ENCODE peak calls at places on chromosomes 12 and 14, in seven cellular contexts. One of them, this sample, is unnamed.

GRCh38 chr12:108369736-108370396 is 30.8 kb upstream of the CMKLR1 start:
- DNase-seq in transverse colon: no peak
- DNase-seq in mammary epithelial cell: no peak
- DNase-seq in Panc1: no peak
- DNase-seq in B cell: no peak
- DNase-seq in glutamatergic neuron: no peak
- DNase-seq in IMR-90: no peak
- DNase-seq in this sample: no peak

GRCh38 chr14:70919774-70920173 is 12.5 kb downstream of the PCNX1 start:
- DNase-seq in transverse colon: no peak
- DNase-seq in mammary epithelial cell: no peak
- DNase-seq in Panc1: no peak
- DNase-seq in B cell: no peak
- DNase-seq in glutamatergic neuron: no peak
- DNase-seq in IMR-90: peak
- DNase-seq in this sample: no peak

GRCh38 chr12:42129595-42130204 is 15.0 kb downstream of the GXYLT1 start:
- DNase-seq in transverse colon: peak
- DNase-seq in mammary epithelial cell: peak
- DNase-seq in Panc1: no peak
- DNase-seq in B cell: no peak
- DNase-seq in glutamatergic neuron: no peak
- DNase-seq in IMR-90: peak
- DNase-seq in this sample: no peak

GRCh38 chr12:87756721-87757120 is 272.5 kb downstream of the C12orf50 start:
- DNase-seq in transverse colon: no peak
- DNase-seq in mammary epithelial cell: no peak
- DNase-seq in Panc1: no peak
- DNase-seq in B cell: no peak
- DNase-seq in glutamatergic neuron: no peak
- DNase-seq in IMR-90: peak
- DNase-seq in this sample: no peak

GRCh38 chr12:43131304-43131703 is 420.7 kb downstream of the ADAMTS20 start:
- DNase-seq in transverse colon: no peak
- DNase-seq in mammary epithelial cell: no peak
- DNase-seq in Panc1: no peak
- DNase-seq in B cell: no peak
- DNase-seq in glutamatergic neuron: no peak
- DNase-seq in IMR-90: no peak
- DNase-seq in this sample: no peak

GRCh38 chr12:42130670-42131402 is 13.8 kb downstream of the GXYLT1 start:
- DNase-seq in transverse colon: no peak
- DNase-seq in mammary epithelial cell: peak
- DNase-seq in Panc1: no peak
- DNase-seq in B cell: no peak
- DNase-seq in glutamatergic neuron: no peak
- DNase-seq in IMR-90: peak
- DNase-seq in this sample: no peak

GRCh38 chr14:34029921-34030334 is 79.1 kb upstream of the EGLN3 start:
- DNase-seq in transverse colon: peak
- DNase-seq in mammary epithelial cell: no peak
- DNase-seq in Panc1: no peak
- DNase-seq in B cell: no peak
- DNase-seq in glutamatergic neuron: no peak
- DNase-seq in IMR-90: no peak
- DNase-seq in this sample: no peak

GRCh38 chr14:35480119-35480769 is 53.7 kb upstream of the INSM2 start:
- DNase-seq in transverse colon: no peak
- DNase-seq in mammary epithelial cell: peak
- DNase-seq in Panc1: no peak
- DNase-seq in B cell: no peak
- DNase-seq in glutamatergic neuron: no peak
- DNase-seq in IMR-90: peak
- DNase-seq in this sample: peak

GRCh38 chr14:93959239-93960107 is 16.9 kb downstream of the ASB2 start:
- DNase-seq in transverse colon: peak
- DNase-seq in mammary epithelial cell: peak
- DNase-seq in Panc1: peak
- DNase-seq in B cell: peak
- DNase-seq in glutamatergic neuron: no peak
- DNase-seq in IMR-90: peak
- DNase-seq in this sample: peak

GRCh38 chr14:75430106-75430505 is 2.3 kb downstream of the JDP2 start:
- DNase-seq in transverse colon: no peak
- DNase-seq in mammary epithelial cell: no peak
- DNase-seq in Panc1: no peak
- DNase-seq in B cell: no peak
- DNase-seq in glutamatergic neuron: no peak
- DNase-seq in IMR-90: peak
- DNase-seq in this sample: no peak

GRCh38 chr12:44476683-44477082 is 399.4 kb downstream of the NELL2 start:
- DNase-seq in transverse colon: no peak
- DNase-seq in mammary epithelial cell: no peak
- DNase-seq in Panc1: no peak
- DNase-seq in B cell: no peak
- DNase-seq in glutamatergic neuron: no peak
- DNase-seq in IMR-90: no peak
- DNase-seq in this sample: no peak

GRCh38 chr12:40224439-40225291 is at the start of gene LRRK2:
- DNase-seq in transverse colon: peak
- DNase-seq in mammary epithelial cell: peak
- DNase-seq in Panc1: no peak
- DNase-seq in B cell: peak
- DNase-seq in glutamatergic neuron: peak
- DNase-seq in IMR-90: peak
- DNase-seq in this sample: peak

GRCh38 chr12:39252628-39253027 is 190.3 kb downstream of the KIF21A start:
- DNase-seq in transverse colon: no peak
- DNase-seq in mammary epithelial cell: no peak
- DNase-seq in Panc1: no peak
- DNase-seq in B cell: no peak
- DNase-seq in glutamatergic neuron: no peak
- DNase-seq in IMR-90: no peak
- DNase-seq in this sample: no peak

GRCh38 chr12:42325326-42325775 is 543 bp downstream of the ZCRB1 start:
- DNase-seq in transverse colon: no peak
- DNase-seq in mammary epithelial cell: no peak
- DNase-seq in Panc1: no peak
- DNase-seq in B cell: no peak
- DNase-seq in glutamatergic neuron: no peak
- DNase-seq in IMR-90: peak
- DNase-seq in this sample: no peak

GRCh38 chr14:99320105-99320572 is 48.1 kb upstream of the BCL11B start:
- DNase-seq in transverse colon: peak
- DNase-seq in mammary epithelial cell: peak
- DNase-seq in Panc1: peak
- DNase-seq in B cell: peak
- DNase-seq in glutamatergic neuron: peak
- DNase-seq in IMR-90: peak
- DNase-seq in this sample: peak
- TF ChIP-seq CTCF in transverse colon: peak
- TF ChIP-seq CTCF in mammary epithelial cell: peak
- TF ChIP-seq CTCF in Panc1: peak
- TF ChIP-seq CTCF in B cell: peak
- TF ChIP-seq CTCF in glutamatergic neuron: peak
- TF ChIP-seq CTCF in IMR-90: peak
- TF ChIP-seq CTCF in this sample: peak

GRCh38 chr12:98154850-98155249 is 360.5 kb upstream of the TMPO start:
- DNase-seq in transverse colon: no peak
- DNase-seq in mammary epithelial cell: peak
- DNase-seq in Panc1: no peak
- DNase-seq in B cell: no peak
- DNase-seq in glutamatergic neuron: peak
- DNase-seq in IMR-90: no peak
- DNase-seq in this sample: no peak
- TF ChIP-seq CTCF in transverse colon: no peak
- TF ChIP-seq CTCF in mammary epithelial cell: peak
- TF ChIP-seq CTCF in Panc1: peak
- TF ChIP-seq CTCF in B cell: no peak
- TF ChIP-seq CTCF in glutamatergic neuron: peak
- TF ChIP-seq CTCF in IMR-90: no peak
- TF ChIP-seq CTCF in this sample: no peak

GRCh38 chr12:13000935-13001724 is 1.1 kb upstream of the HEBP1 start:
- DNase-seq in transverse colon: peak
- DNase-seq in mammary epithelial cell: peak
- DNase-seq in Panc1: no peak
- DNase-seq in B cell: no peak
- DNase-seq in glutamatergic neuron: peak
- DNase-seq in IMR-90: peak
- DNase-seq in this sample: peak

GRCh38 chr12:13001725-13002040 is 1.6 kb upstream of the HEBP1 start:
- DNase-seq in transverse colon: no peak
- DNase-seq in mammary epithelial cell: no peak
- DNase-seq in Panc1: no peak
- DNase-seq in B cell: no peak
- DNase-seq in glutamatergic neuron: no peak
- DNase-seq in IMR-90: no peak
- DNase-seq in this sample: no peak

GRCh38 chr12:13000616-13000934 is 510 bp upstream of the HEBP1 start:
- DNase-seq in transverse colon: no peak
- DNase-seq in mammary epithelial cell: no peak
- DNase-seq in Panc1: no peak
- DNase-seq in B cell: peak
- DNase-seq in glutamatergic neuron: no peak
- DNase-seq in IMR-90: no peak
- DNase-seq in this sample: peak

GRCh38 chr12:12999276-12999958 is 648 bp downstream of the HEBP1 start:
- DNase-seq in transverse colon: peak
- DNase-seq in mammary epithelial cell: peak
- DNase-seq in Panc1: no peak
- DNase-seq in B cell: no peak
- DNase-seq in glutamatergic neuron: peak
- DNase-seq in IMR-90: no peak
- DNase-seq in this sample: no peak

GRCh38 chr12:12999959-13000615 is at the start of gene HEBP1:
- DNase-seq in transverse colon: peak
- DNase-seq in mammary epithelial cell: peak
- DNase-seq in Panc1: no peak
- DNase-seq in B cell: peak
- DNase-seq in glutamatergic neuron: peak
- DNase-seq in IMR-90: peak
- DNase-seq in this sample: peak
- TF ChIP-seq CTCF in transverse colon: peak
- TF ChIP-seq CTCF in mammary epithelial cell: no peak
- TF ChIP-seq CTCF in Panc1: no peak
- TF ChIP-seq CTCF in B cell: no peak
- TF ChIP-seq CTCF in glutamatergic neuron: no peak
- TF ChIP-seq CTCF in IMR-90: no peak
- TF ChIP-seq CTCF in this sample: no peak

GRCh38 chr14:91484186-91484585 is 25.9 kb downstream of the PPP4R3A start:
- DNase-seq in transverse colon: no peak
- DNase-seq in mammary epithelial cell: no peak
- DNase-seq in Panc1: no peak
- DNase-seq in B cell: no peak
- DNase-seq in glutamatergic neuron: no peak
- DNase-seq in IMR-90: no peak
- DNase-seq in this sample: no peak
- TF ChIP-seq CTCF in transverse colon: no peak
- TF ChIP-seq CTCF in mammary epithelial cell: peak
- TF ChIP-seq CTCF in Panc1: no peak
- TF ChIP-seq CTCF in B cell: peak
- TF ChIP-seq CTCF in glutamatergic neuron: no peak
- TF ChIP-seq CTCF in IMR-90: no peak
- TF ChIP-seq CTCF in this sample: no peak

GRCh38 chr14:36518031-36518585 is 1.9 kb downstream of the NKX2-1 start:
- DNase-seq in transverse colon: no peak
- DNase-seq in mammary epithelial cell: no peak
- DNase-seq in Panc1: no peak
- DNase-seq in B cell: no peak
- DNase-seq in glutamatergic neuron: no peak
- DNase-seq in IMR-90: no peak
- DNase-seq in this sample: peak

GRCh38 chr14:36516719-36517241 is 3.3 kb downstream of the NKX2-1 start:
- DNase-seq in transverse colon: no peak
- DNase-seq in mammary epithelial cell: no peak
- DNase-seq in Panc1: no peak
- DNase-seq in B cell: no peak
- DNase-seq in glutamatergic neuron: no peak
- DNase-seq in IMR-90: no peak
- DNase-seq in this sample: peak

GRCh38 chr14:36517242-36518030 is 2.6 kb downstream of the NKX2-1 start:
- DNase-seq in transverse colon: no peak
- DNase-seq in mammary epithelial cell: no peak
- DNase-seq in Panc1: no peak
- DNase-seq in B cell: no peak
- DNase-seq in glutamatergic neuron: no peak
- DNase-seq in IMR-90: no peak
- DNase-seq in this sample: peak

GRCh38 chr14:36519431-36520321 is at the start of gene NKX2-1:
- DNase-seq in transverse colon: no peak
- DNase-seq in mammary epithelial cell: no peak
- DNase-seq in Panc1: no peak
- DNase-seq in B cell: no peak
- DNase-seq in glutamatergic neuron: peak
- DNase-seq in IMR-90: no peak
- DNase-seq in this sample: peak

DNA sequence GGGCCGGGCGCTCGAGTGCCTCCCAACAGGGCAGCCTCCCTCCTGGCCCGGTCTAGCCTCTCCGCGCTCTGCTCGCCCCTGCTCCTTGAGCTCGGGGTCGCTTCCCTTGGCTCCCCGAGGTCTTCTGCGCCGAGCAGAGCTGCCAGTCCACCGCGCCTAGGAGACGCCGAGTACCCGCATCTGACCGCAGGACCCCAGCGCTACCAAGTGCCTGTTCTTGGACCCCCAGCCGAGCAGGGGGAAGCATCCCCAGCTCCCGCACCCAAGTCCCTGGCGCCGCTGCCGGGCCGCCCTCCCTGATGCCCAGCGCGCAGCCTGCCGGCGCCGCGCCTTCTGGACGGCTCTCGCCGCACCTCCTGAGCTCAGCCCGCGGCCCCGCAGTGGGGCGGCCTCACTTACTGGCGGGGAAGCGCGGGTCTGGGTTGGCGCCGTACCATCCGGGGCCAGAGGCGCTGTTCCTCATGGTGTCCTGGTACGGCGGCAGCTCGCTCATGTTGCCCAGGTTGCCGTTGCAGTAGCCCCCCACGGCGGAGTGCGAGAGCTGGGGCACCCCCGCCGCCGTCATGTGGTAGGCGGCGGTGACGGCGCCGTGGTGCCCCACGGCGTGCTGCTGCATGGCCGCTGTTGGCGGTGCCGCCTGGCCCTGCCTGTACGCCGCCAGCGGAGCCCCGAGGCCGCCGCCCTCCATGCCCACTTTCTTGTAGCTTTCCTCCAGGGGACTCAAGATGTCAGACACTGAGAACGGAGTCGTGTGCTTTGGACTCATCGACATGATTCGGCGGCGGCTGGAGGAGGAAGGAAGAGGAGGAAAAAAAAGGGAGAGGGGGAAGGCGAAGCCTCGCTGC is 1.2 kb downstream of the NKX2-1 start:
- DNase-seq in transverse colon: no peak
- DNase-seq in mammary epithelial cell: no peak
- DNase-seq in Panc1: no peak
- DNase-seq in B cell: no peak
- DNase-seq in glutamatergic neuron: no peak
- DNase-seq in IMR-90: no peak
- DNase-seq in this sample: peak
- TF ChIP-seq CTCF in transverse colon: no peak
- TF ChIP-seq CTCF in mammary epithelial cell: no peak
- TF ChIP-seq CTCF in Panc1: no peak
- TF ChIP-seq CTCF in B cell: no peak
- TF ChIP-seq CTCF in glutamatergic neuron: no peak
- TF ChIP-seq CTCF in IMR-90: no peak
- TF ChIP-seq CTCF in this sample: no peak